ENCODE peak calls at places on chromosomes 3 and 15, in six cellular contexts. P is HCT116, N is esophagus muscularis mucosa, H is A549, X is transverse colon, U is adrenal gland. I is an unnamed sample.

GRCh38 chr15:42194502-42194901 is 13.6 kb downstream of the VPS39 start:
- DNase-seq in X (peak; percentile 15), N (no peak), P (no peak), U (no peak), H (no peak), I (no peak)

GRCh38 chr15:68249058-68249713 is 19.7 kb upstream of the CLN6 start:
- DNase-seq in N (no peak), P (no peak), U (no peak), H (no peak), X (no peak), I (no peak)

GRCh38 chr15:68379058-68379758 is 52.8 kb downstream of the ITGA11 start:
- DNase-seq in U (no peak), X (no peak), N (peak; percentile 68), P (no peak), H (no peak), I (no peak)

GRCh38 chr15:27784107-27784506 is 315.0 kb downstream of the OCA2 start:
- DNase-seq in N (peak; percentile 37), H (no peak), X (no peak), U (no peak), P (no peak), I (no peak)

GRCh38 chr3:164387236-164387635 is 691.1 kb downstream of the SI start:
- DNase-seq in U (no peak), H (no peak), X (no peak), N (no peak), P (no peak), I (no peak)

GRCh38 chr15:70033109-70033508 is 64.6 kb downstream of the TLE3 start:
- DNase-seq in U (no peak), H (no peak), P (no peak), N (no peak), X (no peak), I (no peak)

GRCh38 chr15:80659375-80659774 is 35.7 kb upstream of the ABHD17C start:
- DNase-seq in H (no peak), N (no peak), X (no peak), U (no peak), P (no peak), I (no peak)

GRCh38 chr3:192299921-192300320 is 427.4 kb downstream of the FGF12 start:
- DNase-seq in X (no peak), N (no peak), P (no peak), H (no peak), U (no peak), I (no peak)

GRCh38 chr3:194739498-194740284 is 54.0 kb downstream of the FAM43A start:
- DNase-seq in U (no peak), P (peak; percentile 10), N (no peak), X (no peak), H (no peak), I (no peak)

GRCh38 chr3:64214697-64215018 is 10.6 kb downstream of the PRICKLE2 start:
- DNase-seq in N (peak; percentile 92), P (no peak), H (no peak), U (no peak), X (no peak), I (no peak)

GRCh38 chr15:69815793-69816192 is 281.9 kb downstream of the TLE3 start:
- DNase-seq in X (no peak), U (no peak), H (no peak), P (no peak), N (no peak), I (no peak)

GRCh38 chr3:173153631-173154030 is 12.6 kb upstream of the SPATA16 start:
- DNase-seq in P (no peak), H (no peak), X (no peak), N (no peak), U (no peak), I (no peak)

GRCh38 chr15:20349774-20350498 is 191.7 kb downstream of the GOLGA6L6 start:
- DNase-seq in H (no peak), X (no peak), N (no peak), P (no peak), U (no peak), I (no peak)

GRCh38 chr15:49898575-49899283 is 220.3 kb downstream of the ATP8B4 start:
- DNase-seq in X (no peak), P (no peak), U (no peak), H (no peak), N (no peak), I (no peak)

GRCh38 chr15:100869151-100869999 is 10.3 kb upstream of the ALDH1A3 start:
- DNase-seq in N (no peak), U (no peak), H (no peak), P (peak; percentile 27), X (no peak), I (no peak)

GRCh38 chr3:67685499-67685898 is 31.1 kb upstream of the SUCLG2 start:
- DNase-seq in X (no peak), N (no peak), U (no peak), P (no peak), H (no peak), I (no peak)

GRCh38 chr3:168865022-168865551 is 769.4 kb upstream of the GOLIM4 start:
- DNase-seq in H (no peak), U (no peak), P (no peak), X (no peak), N (no peak), I (no peak)

GRCh38 chr3:178602864-178603263 is 66.6 kb downstream of the KCNMB2 start:
- DNase-seq in H (no peak), U (no peak), P (no peak), N (no peak), X (no peak), I (no peak)

GRCh38 chr15:33860749-33861148 is 107.5 kb upstream of the CHRM5 start:
- DNase-seq in P (peak; percentile 13), X (no peak), H (peak; percentile 17), N (peak; percentile 21), U (no peak), I (no peak)

GRCh38 chr3:124456506-124456905 is 273.7 kb upstream of the UMPS start:
- DNase-seq in X (no peak), N (no peak), U (no peak), P (no peak), H (no peak), I (no peak)

GRCh38 chr15:34609102-34609501 is 25.7 kb upstream of the GOLGA8B start:
- DNase-seq in N (no peak), P (no peak), H (no peak), X (no peak), U (no peak), I (no peak)

GRCh38 chr3:176431986-176432385 is 765.3 kb downstream of the TBL1XR1 start:
- DNase-seq in H (no peak), P (no peak), X (no peak), N (no peak), U (no peak), I (no peak)

GRCh38 chr3:99503350-99503749 is 135.0 kb upstream of the COL8A1 start:
- DNase-seq in P (no peak), U (no peak), N (no peak), H (no peak), X (no peak), I (no peak)

GRCh38 chr3:53819163-53819868 is 26.9 kb downstream of the CHDH start:
- DNase-seq in N (no peak), P (no peak), X (no peak), H (no peak), U (no peak), I (peak; percentile 6)

GRCh38 chr15:69719527-69719926 is 266.9 kb downstream of the RPLP1 start:
- DNase-seq in P (no peak), H (no peak), N (no peak), U (peak; percentile 21), X (peak; percentile 44), I (peak; percentile 48)

GRCh38 chr3:56724580-56725142 is 41.6 kb upstream of the TASOR start:
- DNase-seq in X (no peak), U (no peak), P (no peak), H (no peak), N (no peak), I (no peak)

GRCh38 chr15:64792282-64792681 is 16.9 kb upstream of the RBPMS2 start:
- DNase-seq in H (no peak), X (no peak), P (no peak), N (no peak), U (no peak), I (no peak)

GRCh38 chr15:98506172-98506571 is 142.2 kb upstream of the IGF1R start:
- DNase-seq in U (no peak), H (no peak), X (no peak), N (peak; percentile 87), P (no peak), I (no peak)

GRCh38 chr15:75107905-75108838 is 84.8 kb downstream of the PPCDC start:
- DNase-seq in X (peak; percentile 70), P (peak; percentile 56), N (no peak), U (peak; percentile 50), H (peak; percentile 52), I (no peak)

GRCh38 chr15:91922701-91923279 is 69.3 kb downstream of the SLCO3A1 start:
- DNase-seq in N (no peak), P (no peak), X (no peak), H (no peak), U (no peak), I (no peak)
- H3K27ac ChIP-seq in N (no peak overlapping the region), P (no peak overlapping the region), X (peak overlapping the region; percentile 18), H (no peak overlapping the region), U (no peak overlapping the region), I (no peak overlapping the region)

DNA sequence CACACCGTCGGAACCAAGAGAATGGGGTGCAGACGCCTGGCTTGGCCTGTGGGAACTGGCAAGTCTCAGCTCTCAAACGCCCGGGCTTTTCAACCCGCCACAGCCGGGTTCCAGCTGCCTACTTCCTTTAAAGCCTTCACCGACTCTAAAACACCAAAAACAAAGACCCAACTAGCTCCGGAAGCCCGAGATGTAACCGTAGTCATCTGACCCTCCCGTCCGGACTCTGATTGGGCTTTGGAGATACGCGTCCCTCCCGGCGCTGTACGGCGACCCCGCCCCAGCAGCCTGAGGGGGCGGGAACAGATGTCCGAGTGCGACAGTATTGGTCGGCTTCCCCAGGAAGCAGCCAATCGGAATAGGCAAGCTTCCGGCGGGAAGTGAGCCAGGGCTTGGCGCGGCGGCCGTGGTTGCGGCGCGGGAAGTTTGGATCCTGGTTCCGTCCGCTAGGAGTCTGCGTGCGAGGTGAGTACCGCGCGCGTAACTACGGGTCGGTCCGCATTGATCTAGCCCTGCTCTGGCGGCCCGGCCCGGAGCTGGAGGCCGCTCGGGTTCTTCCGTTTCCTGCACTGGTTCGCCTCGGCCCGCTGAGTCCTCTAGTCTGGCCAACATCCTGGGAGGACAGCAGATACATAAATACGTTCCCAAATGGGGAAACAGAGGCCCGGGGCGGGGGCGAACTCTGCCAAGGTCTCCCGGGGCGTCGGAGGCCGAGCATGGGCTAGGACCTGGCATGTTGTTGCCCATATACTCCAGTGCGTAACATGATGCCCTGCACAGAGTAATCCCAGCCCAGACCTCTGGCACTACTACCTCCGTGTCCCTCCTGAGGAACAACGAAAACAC is at the start of gene BLM:
- DNase-seq in N (peak; percentile 99), U (peak; percentile 95), X (peak; percentile 96), H (peak; percentile 100), P (peak; percentile 92), I (peak; percentile 97)
- TF ChIP-seq POLR2A in N (no peak), U (peak; percentile 71), X (peak; percentile 80), H (peak; percentile 64), P (peak; percentile 58), I (no peak)

DNA sequence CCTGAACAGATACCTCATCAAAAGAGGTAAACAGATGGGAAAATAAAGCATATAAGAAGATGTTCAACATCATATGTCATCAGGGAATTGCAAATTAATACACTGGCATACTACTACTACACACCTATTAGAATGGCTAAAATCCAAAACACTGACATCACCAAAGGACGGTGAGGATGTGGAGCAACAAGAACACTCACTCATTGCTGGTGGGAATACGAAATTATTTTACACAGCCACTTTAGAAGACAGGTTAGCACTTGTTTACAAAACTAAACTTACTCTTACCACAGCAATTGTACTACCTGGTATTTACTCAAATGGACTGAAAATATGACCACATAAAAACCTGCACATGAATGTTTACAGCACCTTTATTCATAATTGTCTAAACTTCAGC is 119.6 kb downstream of the GSK3B start:
- DNase-seq in U (no peak), X (no peak), N (no peak), H (no peak), P (no peak), I (no peak)
- H3K27ac ChIP-seq in U (no peak overlapping the region), X (no peak overlapping the region), N (no peak overlapping the region), H (no peak overlapping the region), P (no peak overlapping the region), I (no peak overlapping the region)

GRCh38 chr15:94844533-94845390 is 613.4 kb downstream of the MCTP2 start:
- DNase-seq in U (peak; percentile 45), X (peak; percentile 91), H (no peak), P (no peak), N (no peak), I (peak; percentile 76)
- TF ChIP-seq POLR2A in U (no peak), X (peak; percentile 31), H (no peak), P (no peak), N (no peak), I (no peak)

I was measured in testis.